ENCODE peak calls at places on chromosomes 11 and 22, in seven cellular contexts. C is kidney, X is fibroblast of mammary gland, T is AG04450, A is HFFc6, R is fibroblast of lung, U is CD14-positive monocyte. F is an unnamed sample.

GRCh38 chr11:114180301-114181055 is 115.7 kb upstream of the NNMT start:
- DNase-seq in C (peak), X (peak), T (no peak), A (no peak), R (peak), U (no peak), F (peak)

GRCh38 chr11:106961518-106961917 is 56.8 kb downstream of the GUCY1A2 start:
- DNase-seq in C (no peak), X (peak), T (peak), A (peak), R (peak), U (no peak), F (no peak)

GRCh38 chr11:130560000-130560852 is 111.8 kb downstream of the ADAMTS15 start:
- DNase-seq in C (no peak), X (no peak), T (no peak), A (no peak), R (no peak), U (no peak), F (no peak)

GRCh38 chr22:30424471-30425326 is 869 bp upstream of the MTFP1 start:
- DNase-seq in C (peak), X (peak), T (no peak), A (peak), R (no peak), U (no peak), F (no peak)

GRCh38 chr22:20380486-20380885 is 13.5 kb upstream of the ZNF74 start:
- DNase-seq in C (no peak), X (no peak), T (no peak), A (no peak), R (no peak), U (no peak), F (no peak)

GRCh38 chr11:102346456-102346747 is 612 bp upstream of the BIRC2 start:
- DNase-seq in C (no peak), X (no peak), T (no peak), A (no peak), R (no peak), U (no peak), F (no peak)

GRCh38 chr22:45638834-45639746 is 32.5 kb upstream of the ATXN10 start:
- DNase-seq in C (peak), X (peak), T (no peak), A (peak), R (peak), U (peak), F (peak)

GRCh38 chr22:17924735-17925727 is 99.3 kb downstream of the MICAL3 start:
- DNase-seq in C (no peak), X (no peak), T (no peak), A (no peak), R (no peak), U (no peak), F (no peak)

DNA sequence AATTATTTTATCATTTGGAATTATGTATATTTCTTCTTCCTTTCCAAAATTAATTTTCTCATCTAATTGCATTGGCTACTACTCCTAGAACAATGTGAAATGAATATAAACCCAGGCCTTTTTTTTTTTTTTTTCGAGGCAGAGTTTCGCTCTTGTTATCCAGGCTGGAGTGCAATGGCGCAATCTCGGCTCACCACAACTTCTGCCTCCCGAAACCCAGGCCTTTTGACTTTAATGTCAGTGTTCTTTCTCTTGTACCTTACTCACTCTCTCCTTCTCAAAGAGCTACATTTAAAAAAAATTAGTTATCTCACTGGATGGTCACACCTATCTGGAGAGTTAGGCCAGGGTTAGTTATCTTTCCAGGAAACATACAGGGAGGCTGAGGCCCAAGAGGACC is 35.3 kb upstream of the LRRC32 start:
- DNase-seq in C (no peak), X (no peak), T (no peak), A (no peak), R (no peak), U (no peak), F (no peak)
- TF ChIP-seq CTCF in C (no peak), X (no peak), T (no peak), A (no peak), R (no peak), U (no peak), F (no peak)

GRCh38 chr11:3111919-3112690 is 53.0 kb downstream of the OSBPL5 start:
- DNase-seq in C (no peak), X (peak), T (no peak), A (no peak), R (peak), U (no peak), F (no peak)

GRCh38 chr11:3108183-3108721 is 51.0 kb upstream of the CARS1 start:
- DNase-seq in C (peak), X (no peak), T (no peak), A (no peak), R (no peak), U (no peak), F (peak)

GRCh38 chr11:3107608-3108182 is 50.5 kb upstream of the CARS1 start:
- DNase-seq in C (peak), X (no peak), T (no peak), A (no peak), R (no peak), U (no peak), F (peak)

GRCh38 chr11:3109434-3109833 is 52.2 kb upstream of the CARS1 start:
- DNase-seq in C (peak), X (no peak), T (no peak), A (no peak), R (no peak), U (peak), F (peak)

DNA sequence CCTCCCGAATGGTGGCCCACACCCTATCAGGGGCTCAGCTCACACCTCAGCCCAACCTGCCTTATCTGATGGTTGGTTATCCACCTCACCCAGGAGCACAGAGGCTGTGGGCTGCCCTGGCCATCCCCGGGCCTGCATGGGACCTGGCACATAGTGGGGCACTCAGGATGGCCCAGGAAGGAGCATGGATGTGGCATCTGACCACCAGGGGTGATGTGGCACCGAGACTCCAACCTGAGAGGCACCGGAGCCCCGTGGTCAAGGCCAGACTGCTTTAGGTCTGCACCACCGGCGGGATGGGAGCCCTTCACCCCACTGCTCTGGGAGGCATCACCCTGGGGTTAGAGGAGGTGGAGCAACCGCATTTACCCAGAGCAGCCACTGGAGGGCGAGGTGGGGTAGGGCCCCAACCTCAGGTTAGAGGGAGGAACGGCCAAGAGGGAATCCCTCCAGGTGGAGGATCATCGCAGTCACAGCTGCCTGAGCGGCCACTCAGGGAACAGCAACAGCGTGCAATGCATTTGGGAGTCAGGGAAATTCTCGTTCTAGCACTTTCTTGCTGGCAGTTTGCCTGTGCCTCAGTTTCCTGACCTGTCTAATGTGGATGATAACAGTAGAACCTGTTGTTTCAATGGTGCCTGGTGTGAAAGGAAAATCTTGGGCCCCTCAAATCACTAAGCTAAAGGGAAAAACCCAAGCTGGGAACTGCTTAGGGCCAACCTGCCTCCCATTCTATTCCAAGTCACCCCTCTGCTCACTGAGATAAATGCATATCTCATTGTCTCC is 52.9 kb upstream of the CARS1 start:
- DNase-seq in C (peak), X (peak), T (no peak), A (no peak), R (peak), U (peak), F (peak)
- TF ChIP-seq CTCF in C (peak), X (peak), T (peak), A (peak), R (peak), U (peak), F (peak)

DNA sequence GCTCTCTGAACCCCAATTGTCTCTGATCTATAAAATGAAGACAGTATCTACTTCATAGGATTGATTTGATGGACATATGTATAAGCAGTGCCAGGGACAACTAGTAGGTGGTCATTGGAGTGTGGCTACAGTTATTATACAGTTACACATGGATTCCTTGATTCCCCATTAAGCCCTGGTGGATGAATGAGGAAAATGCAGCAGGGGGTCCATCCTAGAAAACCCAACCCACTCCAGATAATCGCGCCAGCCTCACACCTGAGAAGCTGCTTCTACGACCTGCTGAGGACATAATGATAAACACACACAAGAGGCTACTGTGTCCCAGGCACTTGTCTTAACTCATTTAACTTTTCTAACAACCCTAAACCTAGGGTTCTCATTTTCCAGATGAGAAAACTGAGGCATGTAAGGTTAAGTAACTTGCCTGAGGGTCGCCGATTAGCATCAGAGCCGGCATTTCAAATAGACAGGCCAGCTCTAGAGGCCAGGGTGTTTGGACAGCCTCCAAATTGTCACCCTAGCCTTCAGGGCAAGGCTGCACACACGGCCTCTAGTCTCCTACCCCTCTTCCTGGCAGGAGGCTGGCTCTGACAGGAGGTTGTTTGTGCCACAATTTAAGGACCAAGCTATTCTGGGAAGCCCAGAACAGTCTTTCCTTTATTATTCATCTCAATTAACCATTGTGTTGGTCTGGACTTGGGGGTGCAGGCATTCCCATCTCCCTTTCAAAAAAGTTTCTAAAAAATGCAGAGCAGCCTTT is 3.8 kb upstream of the C11orf91 start:
- DNase-seq in C (no peak), X (no peak), T (no peak), A (no peak), R (no peak), U (no peak), F (no peak)
- TF ChIP-seq CTCF in C (no peak), X (peak), T (peak), A (peak), R (no peak), U (no peak), F (no peak)

GRCh38 chr11:119692547-119692834 is 36.5 kb downstream of the NECTIN1 start:
- DNase-seq in C (no peak), X (no peak), T (no peak), A (no peak), R (no peak), U (no peak), F (no peak)

GRCh38 chr11:119696378-119697157 is 32.4 kb downstream of the NECTIN1 start:
- DNase-seq in C (no peak), X (no peak), T (no peak), A (no peak), R (no peak), U (no peak), F (no peak)

GRCh38 chr11:119693253-119693815 is 35.7 kb downstream of the NECTIN1 start:
- DNase-seq in C (no peak), X (no peak), T (no peak), A (no peak), R (no peak), U (no peak), F (no peak)

GRCh38 chr11:119691701-119692546 is 37.1 kb downstream of the NECTIN1 start:
- DNase-seq in C (no peak), X (no peak), T (no peak), A (no peak), R (no peak), U (no peak), F (no peak)

GRCh38 chr11:119694334-119694733 is 34.7 kb downstream of the NECTIN1 start:
- DNase-seq in C (no peak), X (no peak), T (no peak), A (no peak), R (no peak), U (no peak), F (no peak)
- TF ChIP-seq CTCF in C (no peak), X (no peak), T (no peak), A (peak), R (no peak), U (no peak), F (no peak)

GRCh38 chr11:27701262-27702105 is 1.2 kb upstream of the BDNF start:
- DNase-seq in C (no peak), X (peak), T (no peak), A (peak), R (peak), U (no peak), F (peak)
- TF ChIP-seq CTCF in C (no peak), X (peak), T (peak), A (peak), R (peak), U (no peak), F (peak)

DNA sequence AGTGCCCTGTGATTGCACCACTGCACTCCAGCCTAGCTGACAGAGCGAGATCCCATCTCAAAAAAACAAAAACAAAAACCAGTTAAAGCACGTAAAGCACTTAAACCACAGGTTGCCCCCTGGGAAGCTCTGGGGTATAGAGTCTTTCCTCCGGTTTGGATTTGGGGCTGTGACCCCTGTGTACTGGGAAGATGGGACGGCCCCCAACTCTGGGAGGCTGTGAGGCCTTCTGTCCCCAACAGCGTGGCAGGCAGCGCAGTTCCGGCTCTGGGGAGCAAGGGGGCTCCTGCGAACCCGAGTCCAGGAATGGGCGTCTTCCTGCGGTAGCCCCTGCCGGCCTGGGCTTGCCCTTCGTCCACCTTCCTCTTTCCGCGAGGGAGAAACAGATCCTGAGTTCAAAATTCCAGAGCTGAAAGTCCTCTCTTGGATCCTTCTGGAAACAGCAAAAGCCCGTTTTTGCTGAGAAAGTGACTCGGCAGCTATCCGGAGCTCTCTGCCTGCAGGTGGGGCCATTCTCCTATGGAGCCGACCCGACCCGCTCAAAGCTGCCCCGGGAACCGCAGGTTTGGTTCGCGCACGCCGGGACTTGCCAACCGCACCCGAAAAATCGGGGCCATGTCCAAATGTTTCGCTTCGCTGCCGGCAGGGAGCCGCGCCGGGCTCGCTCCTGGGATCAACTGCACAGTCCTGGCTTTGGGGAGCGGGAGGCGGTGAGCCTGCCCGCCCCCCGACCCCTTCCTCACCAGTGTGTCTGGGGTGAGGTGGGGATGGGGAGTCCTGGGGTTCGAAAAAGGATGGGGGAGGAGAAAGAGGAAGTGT is 36.3 kb upstream of the POLA2 start:
- DNase-seq in C (peak), X (peak), T (peak), A (peak), R (peak), U (peak), F (peak)
- TF ChIP-seq CTCF in C (peak), X (peak), T (peak), A (peak), R (peak), U (peak), F (peak)

GRCh38 chr11:120622189-120622912 is 110.8 kb downstream of the GRIK4 start:
- DNase-seq in C (no peak), X (peak), T (no peak), A (no peak), R (peak), U (no peak), F (no peak)
- TF ChIP-seq CTCF in C (no peak), X (peak), T (peak), A (peak), R (peak), U (peak), F (peak)

DNA sequence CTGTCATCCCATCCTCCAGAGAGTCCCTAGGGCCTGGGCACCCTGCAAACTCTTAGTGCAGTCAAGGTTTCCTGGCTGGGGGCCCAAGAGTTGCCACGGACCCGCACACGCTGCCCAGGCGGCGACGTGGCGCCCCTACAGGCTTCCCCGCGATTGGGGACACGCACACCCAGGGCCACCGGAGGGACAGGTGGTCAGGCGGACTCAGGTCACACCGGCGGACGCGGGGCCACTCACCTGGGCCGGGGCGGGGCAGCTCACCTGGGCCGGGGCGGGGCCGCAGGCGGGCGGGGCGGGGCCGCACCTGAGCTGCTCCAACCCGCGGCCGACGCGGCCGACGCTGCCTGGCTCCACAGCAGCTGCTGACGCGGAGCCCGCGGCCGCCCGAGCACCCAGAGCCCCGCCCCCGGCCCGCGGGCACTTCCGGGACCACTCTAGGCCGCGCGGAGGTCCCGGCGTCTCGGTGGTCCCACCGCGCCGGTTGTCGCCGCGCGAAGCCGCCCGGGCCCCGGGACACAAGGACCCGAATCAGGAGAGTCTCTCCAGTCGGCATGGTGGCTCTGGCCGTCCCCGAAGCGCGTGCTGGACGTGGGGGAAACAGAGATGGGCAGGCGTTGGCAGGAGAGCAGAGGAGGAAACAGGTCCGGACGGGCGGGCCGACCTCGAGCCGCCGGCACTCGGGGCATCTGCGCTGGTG is at the start of gene ZNF70:
- DNase-seq in C (peak), X (peak), T (peak), A (peak), R (peak), U (peak), F (peak)
- TF ChIP-seq CTCF in C (no peak), X (no peak), T (peak), A (peak), R (peak), U (peak), F (peak)

GRCh38 chr22:22201185-22201924 is 43.2 kb upstream of the VPREB1 start:
- DNase-seq in C (no peak), X (peak), T (peak), A (peak), R (peak), U (peak), F (peak)
- TF ChIP-seq CTCF in C (peak), X (peak), T (peak), A (peak), R (peak), U (peak), F (peak)

GRCh38 chr11:9206496-9206895 is 58.7 kb downstream of the DENND5A start:
- DNase-seq in C (no peak), X (peak), T (peak), A (peak), R (peak), U (no peak), F (no peak)

GRCh38 chr11:9200471-9200870 is 64.7 kb downstream of the DENND5A start:
- DNase-seq in C (no peak), X (no peak), T (no peak), A (no peak), R (no peak), U (no peak), F (no peak)

GRCh38 chr11:9205596-9205995 is 59.6 kb downstream of the DENND5A start:
- DNase-seq in C (no peak), X (no peak), T (no peak), A (no peak), R (no peak), U (no peak), F (no peak)

GRCh38 chr11:9201372-9202162 is 63.6 kb downstream of the DENND5A start:
- DNase-seq in C (no peak), X (no peak), T (no peak), A (no peak), R (no peak), U (no peak), F (no peak)

GRCh38 chr11:9203715-9204311 is 61.3 kb downstream of the DENND5A start:
- DNase-seq in C (no peak), X (no peak), T (no peak), A (no peak), R (no peak), U (no peak), F (no peak)
- TF ChIP-seq CTCF in C (peak), X (no peak), T (peak), A (no peak), R (peak), U (no peak), F (no peak)